ENCODE peak calls at places on chromosome 18, in four cellular contexts. O, J, I and A are unnamed samples.
A peak's percentile ranks its signal among the peaks of the same experiment; 100 is the strongest.

GRCh38 chr18:46466236-46467160 is 190.5 kb downstream of the LOXHD1 start:
- DNase-seq in I (no peak), J (no peak), O (no peak), A (no peak)

GRCh38 chr18:77635858-77636257 is 386.2 kb downstream of the GALR1 start:
- DNase-seq in J (no peak), O (no peak), I (no peak), A (no peak)

GRCh38 chr18:36620801-36621200 is 208.0 kb downstream of the TPGS2 start:
- DNase-seq in J (no peak), O (no peak), I (no peak), A (no peak)

GRCh38 chr18:3653263-3653858 is 203.4 kb downstream of the TGIF1 start:
- DNase-seq in I (no peak), J (no peak), O (no peak), A (no peak)

GRCh38 chr18:78293940-78294401 is 685.6 kb upstream of the SALL3 start:
- DNase-seq in I (no peak), J (no peak), O (no peak), A (no peak)

GRCh38 chr18:9000736-9001135 is 101.8 kb upstream of the NDUFV2 start:
- DNase-seq in O (peak; percentile 25), I (no peak), J (no peak), A (peak; percentile 20)

GRCh38 chr18:39173022-39173421 is 1607.4 kb upstream of the CELF4 start:
- DNase-seq in J (peak; percentile 11), O (no peak), I (no peak), A (no peak)

GRCh38 chr18:66867653-66868052 is 263.8 kb upstream of the CDH19 start:
- DNase-seq in O (no peak), I (no peak), J (peak; percentile 29), A (no peak)

GRCh38 chr18:907880-908512 is 3.3 kb downstream of the ADCYAP1 start:
- DNase-seq in I (no peak), O (no peak), J (no peak), A (no peak)

GRCh38 chr18:47756364-47757016 is 174.0 kb downstream of the SMAD2 start:
- DNase-seq in I (peak; percentile 45), J (peak; percentile 51), O (peak; percentile 33), A (peak; percentile 27)

GRCh38 chr18:55706893-55707292 is 118.9 kb upstream of the TCF4 start:
- DNase-seq in O (no peak), I (no peak), J (no peak), A (no peak)

GRCh38 chr18:37889963-37890362 is 324.4 kb upstream of the CELF4 start:
- DNase-seq in J (no peak), O (no peak), I (no peak), A (no peak)

GRCh38 chr18:37476182-37476581 is 89.4 kb downstream of the CELF4 start:
- DNase-seq in J (peak; percentile 6), O (no peak), I (peak; percentile 12), A (no peak)

GRCh38 chr18:46721331-46721730 is 35.5 kb downstream of the ST8SIA5 start:
- DNase-seq in J (no peak), I (no peak), O (no peak), A (no peak)

GRCh38 chr18:60549338-60549960 is 176.9 kb upstream of the MC4R start:
- DNase-seq in O (no peak), I (peak; percentile 47), J (peak; percentile 87), A (no peak)

GRCh38 chr18:80259610-80260009 is 12.3 kb upstream of the PARD6G start:
- DNase-seq in J (no peak), I (no peak), O (no peak), A (no peak)

GRCh38 chr18:68431111-68431921 is 283.6 kb downstream of the TMX3 start:
- DNase-seq in J (peak; percentile 52), O (no peak), I (no peak), A (no peak)

GRCh38 chr18:30625961-30626360 is 416.6 kb downstream of the DSC3 start:
- DNase-seq in J (no peak), I (no peak), O (no peak), A (no peak)

GRCh38 chr18:39453356-39453755 is 1887.8 kb upstream of the CELF4 start:
- DNase-seq in J (no peak), I (no peak), O (no peak), A (no peak)

GRCh38 chr18:2655153-2655953 is at the start of gene SMCHD1:
- DNase-seq in I (peak; percentile 83), J (peak; percentile 78), O (peak; percentile 93), A (peak; percentile 76)

DNA sequence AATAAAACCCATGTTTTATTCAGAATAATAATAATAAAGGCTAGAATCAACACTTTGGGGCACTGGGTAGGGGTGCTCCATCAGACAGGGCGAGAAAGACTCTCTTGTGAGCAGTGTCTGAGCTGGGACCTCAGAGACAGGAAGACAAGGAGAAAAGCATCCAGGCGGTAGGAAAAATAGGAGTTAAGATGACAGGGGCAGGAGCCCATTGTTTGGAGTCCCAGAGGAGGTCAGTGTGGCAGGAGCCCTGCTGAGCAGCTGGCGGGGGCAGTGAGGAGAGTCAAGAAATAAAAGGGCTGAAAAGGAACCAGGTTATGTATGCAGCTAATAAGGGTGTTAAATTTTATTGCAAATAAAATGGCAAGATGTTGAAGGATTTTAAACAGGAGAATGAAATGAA is 457.4 kb downstream of the FBXO15 start:
- DNase-seq in J (no peak), I (no peak), O (no peak), A (no peak)
- H3K4me3 ChIP-seq in J (no peak overlapping the region), I (no peak overlapping the region), O (peak overlapping the region; percentile 24), A (no peak overlapping the region)

GRCh38 chr18:10242922-10243680 is 211.3 kb upstream of the APCDD1 start:
- DNase-seq in J (peak; percentile 30), I (no peak), O (no peak), A (no peak)
- H3K27ac ChIP-seq in J (no peak overlapping the region), I (no peak overlapping the region), O (no peak overlapping the region), A (no peak overlapping the region)

GRCh38 chr18:70363861-70364260 is 75.0 kb downstream of the SOCS6 start:
- DNase-seq in O (no peak), I (peak; percentile 95), J (peak; percentile 45), A (no peak)

GRCh38 chr18:70368903-70369302 is 80.1 kb downstream of the SOCS6 start:
- DNase-seq in I (peak; percentile 33), O (no peak), J (no peak), A (no peak)

GRCh38 chr18:70365361-70365760 is 76.5 kb downstream of the SOCS6 start:
- DNase-seq in I (no peak), J (no peak), O (no peak), A (no peak)

GRCh38 chr18:70366670-70367069 is 77.8 kb downstream of the SOCS6 start:
- DNase-seq in I (no peak), O (no peak), J (no peak), A (no peak)

GRCh38 chr18:70366174-70366573 is 77.3 kb downstream of the SOCS6 start:
- DNase-seq in I (no peak), J (no peak), O (no peak), A (no peak)
- H3K4me3 ChIP-seq in I (no peak overlapping the region), J (no peak overlapping the region), O (no peak overlapping the region), A (no peak overlapping the region)

GRCh38 chr18:50663626-50664441 is 103.9 kb downstream of the MAPK4 start:
- DNase-seq in O (no peak), J (no peak), I (no peak), A (peak; percentile 18)
- H3K27ac ChIP-seq in O (no peak overlapping the region), J (no peak overlapping the region), I (no peak overlapping the region), A (no peak overlapping the region)

GRCh38 chr18:24112874-24113615 is 25.8 kb upstream of the CABYR start:
- DNase-seq in I (peak; percentile 95), J (peak; percentile 84), O (no peak), A (no peak)

GRCh38 chr18:24111936-24112335 is 26.9 kb upstream of the CABYR start:
- DNase-seq in J (peak; percentile 19), I (no peak), O (no peak), A (no peak)

GRCh38 chr18:24114924-24115549 is 23.8 kb upstream of the CABYR start:
- DNase-seq in J (no peak), I (no peak), O (no peak), A (no peak)

GRCh38 chr18:24115628-24116027 is 23.2 kb upstream of the CABYR start:
- DNase-seq in J (no peak), O (no peak), I (no peak), A (no peak)

DNA sequence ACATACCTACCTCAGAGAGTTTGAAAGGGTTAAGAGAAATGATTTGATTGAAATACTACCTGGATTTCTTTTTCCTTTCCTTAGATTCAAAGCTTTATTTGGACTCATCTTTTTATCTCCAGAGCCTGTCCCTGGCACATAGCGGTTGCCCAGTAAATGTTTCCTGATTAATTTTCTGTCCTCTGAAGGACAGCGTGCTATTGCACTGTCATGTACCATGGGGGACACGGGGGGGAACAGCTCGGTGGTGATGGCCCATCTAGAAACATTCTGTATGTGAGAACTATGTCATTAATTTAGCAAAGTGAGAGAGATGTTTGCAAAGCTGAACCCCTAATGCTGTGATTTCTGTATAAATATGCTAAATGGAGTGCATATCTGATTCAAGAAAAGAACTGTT is 26.4 kb upstream of the CABYR start:
- DNase-seq in J (no peak), I (no peak), O (no peak), A (no peak)
- H3K4me3 ChIP-seq in J (peak overlapping the region; percentile 35), I (no peak overlapping the region), O (no peak overlapping the region), A (no peak overlapping the region)

GRCh38 chr18:10190564-10190963 is 263.9 kb upstream of the APCDD1 start:
- DNase-seq in I (no peak), J (no peak), O (no peak), A (no peak)

GRCh38 chr18:10195529-10195928 is 258.9 kb upstream of the APCDD1 start:
- DNase-seq in I (no peak), O (no peak), J (no peak), A (no peak)

GRCh38 chr18:10197097-10197496 is 257.3 kb upstream of the APCDD1 start:
- DNase-seq in I (peak; percentile 27), J (peak; percentile 18), O (peak; percentile 30), A (no peak)

GRCh38 chr18:10194592-10194991 is 259.8 kb upstream of the APCDD1 start:
- DNase-seq in I (no peak), O (no peak), J (no peak), A (no peak)

GRCh38 chr18:10193446-10193845 is 261.0 kb upstream of the APCDD1 start:
- DNase-seq in I (no peak), O (no peak), J (no peak), A (no peak)
- H3K27ac ChIP-seq in I (no peak overlapping the region), O (no peak overlapping the region), J (no peak overlapping the region), A (no peak overlapping the region)

GRCh38 chr18:12645751-12646203 is 12.1 kb downstream of the SPIRE1 start:
- DNase-seq in O (peak; percentile 30), I (no peak), J (peak; percentile 38), A (peak; percentile 78)

GRCh38 chr18:12645264-12645663 is 12.6 kb downstream of the SPIRE1 start:
- DNase-seq in O (no peak), I (no peak), J (peak; percentile 49), A (no peak)

GRCh38 chr18:12652861-12653401 is 5.0 kb downstream of the SPIRE1 start:
- DNase-seq in J (peak; percentile 30), O (peak; percentile 18), I (no peak), A (peak; percentile 29)

GRCh38 chr18:12651651-12652050 is 6.3 kb downstream of the SPIRE1 start:
- DNase-seq in O (no peak), J (no peak), I (no peak), A (no peak)

DNA sequence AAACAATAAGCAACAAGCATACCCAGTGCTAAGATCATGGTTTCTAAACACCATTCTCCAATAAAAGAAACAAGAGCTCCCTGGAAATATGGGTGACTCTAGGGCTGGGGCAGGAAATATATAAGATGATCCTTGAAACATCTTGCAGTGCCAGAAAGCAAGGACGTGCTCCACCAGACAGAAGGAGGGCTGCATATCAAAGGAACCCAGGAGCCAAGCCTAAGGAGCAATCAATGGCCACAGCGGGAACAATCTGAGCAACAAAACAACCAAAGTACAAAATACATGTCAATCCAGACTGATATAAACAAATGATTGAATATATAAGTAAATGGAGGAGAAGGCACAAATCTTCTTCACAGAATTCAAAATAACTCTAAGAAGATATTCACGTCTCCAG is 10.1 kb downstream of the SPIRE1 start:
- DNase-seq in J (no peak), O (no peak), I (no peak), A (no peak)
- H3K4me3 ChIP-seq in J (no peak overlapping the region), O (no peak overlapping the region), I (no peak overlapping the region), A (no peak overlapping the region)